ENCODE peak calls at places on chromosomes 13 and 19, in eight cellular contexts. Q, B, N, G, H, D, W and X are unnamed samples.

GRCh38 chr19:39676004-39676403 is 20.3 kb downstream of the LGALS16 start:
- DNase-seq in Q (no peak), B (no peak), N (no peak), G (no peak), H (no peak), D (no peak), W (no peak), X (no peak)

GRCh38 chr13:24713022-24713421 is 32.8 kb downstream of the ATP12A start:
- DNase-seq in Q (no peak), B (no peak), N (no peak), G (no peak), H (no peak), D (no peak), W (no peak), X (no peak)

GRCh38 chr19:55809381-55810058 is 22.3 kb downstream of the NLRP11 start:
- DNase-seq in Q (peak), B (peak), N (peak), G (peak), H (peak), D (peak), W (peak), X (peak)

GRCh38 chr13:33494596-33495214 is 209.2 kb upstream of the STARD13 start:
- DNase-seq in Q (no peak), B (no peak), N (no peak), G (no peak), H (no peak), D (no peak), W (peak), X (peak)

GRCh38 chr13:63690672-63691071 is 2275.0 kb upstream of the PCDH20 start:
- DNase-seq in Q (no peak), B (no peak), N (no peak), G (no peak), H (no peak), D (no peak), W (no peak), X (no peak)

GRCh38 chr19:2096543-2097329 is at the start of gene IZUMO4:
- DNase-seq in Q (peak), B (peak), N (peak), G (peak), H (peak), D (peak), W (peak), X (peak)

GRCh38 chr13:26132756-26133155 is 80.9 kb upstream of the SHISA2 start:
- DNase-seq in Q (no peak), B (no peak), N (peak), G (peak), H (no peak), D (no peak), W (peak), X (peak)

GRCh38 chr13:33377825-33378224 is 92.3 kb upstream of the STARD13 start:
- DNase-seq in Q (no peak), B (no peak), N (no peak), G (no peak), H (no peak), D (no peak), W (no peak), X (no peak)

GRCh38 chr19:3655402-3656072 is 28.9 kb upstream of the CACTIN start:
- DNase-seq in Q (no peak), B (no peak), N (peak), G (no peak), H (no peak), D (no peak), W (peak), X (peak)

GRCh38 chr19:7456964-7457541 is 31.8 kb downstream of the PEX11G start:
- DNase-seq in Q (no peak), B (no peak), N (no peak), G (no peak), H (no peak), D (no peak), W (no peak), X (peak)

GRCh38 chr13:112839347-112840105 is 129.5 kb upstream of the MCF2L start:
- DNase-seq in Q (no peak), B (no peak), N (no peak), G (no peak), H (no peak), D (no peak), W (peak), X (peak)

GRCh38 chr19:40416918-40417713 is 3.9 kb upstream of the PRX start:
- DNase-seq in Q (no peak), B (peak), N (no peak), G (no peak), H (peak), D (no peak), W (peak), X (peak)

GRCh38 chr19:8965887-8966286 is 44.3 kb downstream of the MUC16 start:
- DNase-seq in Q (no peak), B (no peak), N (no peak), G (no peak), H (no peak), D (no peak), W (no peak), X (no peak)

GRCh38 chr13:49020940-49021548 is 45.3 kb downstream of the FNDC3A start:
- DNase-seq in Q (no peak), B (no peak), N (no peak), G (no peak), H (no peak), D (no peak), W (peak), X (peak)

GRCh38 chr13:113776231-113777125 is 17.5 kb downstream of the TMEM255B start:
- DNase-seq in Q (no peak), B (no peak), N (no peak), G (peak), H (no peak), D (no peak), W (no peak), X (no peak)

GRCh38 chr13:93715866-93716265 is 489.3 kb downstream of the GPC6 start:
- DNase-seq in Q (no peak), B (no peak), N (no peak), G (no peak), H (no peak), D (no peak), W (peak), X (no peak)

GRCh38 chr19:21322528-21322927 is 6.7 kb downstream of the ZNF708 start:
- DNase-seq in Q (no peak), B (no peak), N (peak), G (no peak), H (no peak), D (no peak), W (no peak), X (peak)

GRCh38 chr19:38634757-38635482 is 12.5 kb upstream of the ACTN4 start:
- DNase-seq in Q (peak), B (peak), N (peak), G (no peak), H (peak), D (peak), W (no peak), X (peak)

GRCh38 chr13:68234278-68234677 is 1004.1 kb upstream of the PCDH9 start:
- DNase-seq in Q (no peak), B (no peak), N (no peak), G (no peak), H (no peak), D (no peak), W (peak), X (no peak)

GRCh38 chr19:56252699-56253422 is 19.7 kb upstream of the EDDM13 start:
- DNase-seq in Q (peak), B (peak), N (peak), G (peak), H (peak), D (peak), W (peak), X (peak)

GRCh38 chr19:5694167-5694951 is 4.3 kb downstream of the RPL36 start:
- DNase-seq in Q (no peak), B (peak), N (no peak), G (no peak), H (no peak), D (peak), W (no peak), X (no peak)

GRCh38 chr19:8615022-8615421 is 4.5 kb upstream of the ADAMTS10 start:
- DNase-seq in Q (no peak), B (no peak), N (no peak), G (no peak), H (no peak), D (no peak), W (no peak), X (peak)

GRCh38 chr13:22915442-22916082 is 265.2 kb upstream of the SGCG start:
- DNase-seq in Q (no peak), B (peak), N (peak), G (peak), H (peak), D (no peak), W (peak), X (peak)

GRCh38 chr13:75993823-75994222 is 357.7 kb downstream of the LMO7 start:
- DNase-seq in Q (no peak), B (no peak), N (no peak), G (no peak), H (no peak), D (no peak), W (peak), X (no peak)

GRCh38 chr19:7983286-7983950 is 22.0 kb downstream of the ELAVL1 start:
- DNase-seq in Q (no peak), B (no peak), N (no peak), G (no peak), H (no peak), D (no peak), W (no peak), X (no peak)